ENCODE peak calls at places on chromosomes 7 and 10, in four cellular contexts. V is HCT116, P is K562, R is HepG2. Y is an unnamed sample.

GRCh38 chr10:24541239-24541753 is 182.4 kb downstream of the ARHGAP21 start:
- DNase-seq in V (no peak), P (no peak), R (peak), Y (no peak)

GRCh38 chr7:117645456-117646181 is 165.8 kb downstream of the CFTR start:
- DNase-seq in V (no peak), P (no peak), R (no peak), Y (no peak)

GRCh38 chr10:107873007-107873406 is 708.5 kb upstream of the SORCS1 start:
- DNase-seq in V (no peak), P (no peak), R (no peak), Y (no peak)

GRCh38 chr10:32103721-32104120 is 47.5 kb upstream of the KIF5B start:
- DNase-seq in V (no peak), P (no peak), R (no peak), Y (no peak)

GRCh38 chr10:11448545-11449244 is 162.8 kb downstream of the USP6NL start:
- DNase-seq in V (no peak), P (no peak), R (no peak), Y (peak)

GRCh38 chr10:119391430-119392313 is 150.8 kb downstream of the RGS10 start:
- DNase-seq in V (no peak), P (no peak), R (no peak), Y (no peak)

GRCh38 chr7:138980575-138981285 is 459 bp downstream of the KIAA1549 start:
- DNase-seq in V (no peak), P (no peak), R (no peak), Y (no peak)

GRCh38 chr10:78763651-78764395 is 304.9 kb upstream of the ZMIZ1 start:
- DNase-seq in V (no peak), P (no peak), R (no peak), Y (no peak)

GRCh38 chr10:114043532-114044250 is at the start of gene ADRB1:
- DNase-seq in V (peak), P (peak), R (peak), Y (peak)

GRCh38 chr10:75773813-75774547 is 342.6 kb downstream of the LRMDA start:
- DNase-seq in V (no peak), P (no peak), R (no peak), Y (no peak)
- TF ChIP-seq REST in V (no peak), P (no peak), R (no peak), Y (no peak)

DNA sequence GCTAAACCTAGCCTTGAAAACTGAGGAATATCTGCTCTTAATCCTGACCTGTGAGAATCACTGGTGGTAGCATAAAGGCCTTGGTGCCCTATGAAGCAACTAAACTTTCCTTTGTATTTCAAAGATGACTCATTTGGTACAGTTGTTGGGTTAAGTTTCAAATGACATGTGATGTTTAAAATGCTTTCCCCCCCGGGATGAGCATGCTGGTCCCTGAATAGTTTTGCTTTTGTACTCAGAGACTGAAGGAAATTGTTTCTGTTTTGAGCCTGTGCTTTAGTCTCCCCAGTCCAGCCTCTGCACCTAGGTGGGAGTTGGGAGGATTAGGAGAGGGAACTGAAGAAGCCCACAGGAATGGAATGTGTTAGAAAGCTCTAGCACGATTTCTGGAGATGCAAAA is 258.9 kb upstream of the NPY start:
- DNase-seq in V (no peak), P (no peak), R (no peak), Y (no peak)
- TF ChIP-seq ZNF274 in V (no peak), P (no peak), R (no peak), Y (no peak)

GRCh38 chr7:10471280-10471679 is 502.4 kb upstream of the PHF14 start:
- DNase-seq in V (no peak), P (no peak), R (no peak), Y (no peak)

GRCh38 chr7:10474048-10474447 is 499.6 kb upstream of the PHF14 start:
- DNase-seq in V (no peak), P (no peak), R (peak), Y (no peak)

GRCh38 chr7:10473569-10473968 is 500.1 kb upstream of the PHF14 start:
- DNase-seq in V (no peak), P (no peak), R (no peak), Y (no peak)

GRCh38 chr7:10469476-10469875 is 504.2 kb upstream of the PHF14 start:
- DNase-seq in V (no peak), P (no peak), R (no peak), Y (no peak)

GRCh38 chr7:10472115-10472514 is 501.6 kb upstream of the PHF14 start:
- DNase-seq in V (no peak), P (no peak), R (no peak), Y (no peak)
- TF ChIP-seq REST in V (no peak), P (no peak), R (no peak), Y (no peak)

GRCh38 chr10:84845628-84846261 is 517.4 kb downstream of the CCSER2 start:
- DNase-seq in V (peak), P (no peak), R (peak), Y (no peak)
- TF ChIP-seq ZNF274 in V (no peak), P (no peak), R (no peak), Y (no peak)

GRCh38 chr10:45673074-45673628 is 579 bp upstream of the ZFAND4 start:
- DNase-seq in V (no peak), P (no peak), R (peak), Y (no peak)
- TF ChIP-seq REST in V (no peak), P (no peak), R (no peak), Y (no peak)

DNA sequence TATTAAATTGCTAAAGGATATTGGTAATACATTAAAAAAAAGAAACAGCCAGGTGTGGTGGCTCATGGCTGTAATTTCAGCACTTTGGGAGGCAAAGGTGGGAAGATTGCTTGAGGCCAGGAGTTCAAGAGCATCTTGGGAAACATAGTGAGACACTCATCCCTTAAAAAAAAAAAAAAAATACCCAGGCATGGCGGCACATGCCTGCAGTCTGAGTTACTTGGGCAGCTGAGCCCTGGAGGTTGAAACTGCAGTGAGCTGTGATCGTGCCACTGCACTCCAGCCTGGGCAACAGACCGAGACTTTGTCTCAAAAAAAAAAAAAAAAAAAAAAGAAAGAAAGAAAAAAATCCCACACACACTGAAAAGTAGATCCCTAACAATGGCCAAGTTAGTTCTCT is 59.7 kb downstream of the MACC1 start:
- DNase-seq in V (no peak), P (no peak), R (no peak), Y (no peak)
- TF ChIP-seq ZNF274 in V (no peak), P (no peak), R (no peak), Y (no peak)

DNA sequence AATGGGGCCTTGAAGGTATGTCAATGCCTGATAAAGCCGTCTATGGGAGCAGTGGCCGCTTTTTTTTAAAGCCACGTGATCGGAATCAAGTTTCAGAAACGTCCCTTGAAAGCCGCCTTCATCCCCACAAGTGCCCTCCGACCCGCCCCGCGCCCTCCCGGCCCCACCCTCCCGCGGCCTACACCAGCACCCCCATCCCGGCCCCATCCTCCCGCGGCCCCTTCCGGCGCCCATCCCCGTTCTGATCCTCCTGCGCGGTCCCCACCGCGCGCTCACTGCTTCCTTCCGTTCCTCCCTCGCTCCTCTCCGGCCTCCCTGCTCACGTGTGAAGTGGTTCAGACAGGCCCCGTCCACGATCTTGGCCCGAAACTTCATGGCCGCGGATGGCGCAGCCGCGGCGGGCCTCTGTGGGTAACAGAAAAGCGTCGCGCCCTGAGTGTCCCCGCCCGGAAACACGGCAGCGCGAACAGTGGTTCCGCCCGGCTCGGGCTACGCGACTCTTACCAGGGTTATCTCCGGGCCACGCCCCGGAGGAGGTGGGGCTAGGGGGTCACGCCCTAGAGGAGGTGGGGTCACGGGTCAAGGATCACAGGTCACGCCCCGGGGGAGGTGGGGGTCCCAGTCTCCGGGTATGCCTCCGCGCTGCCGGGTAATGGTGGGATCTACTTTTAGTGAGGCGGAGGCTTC is at the start of gene HUS1:
- DNase-seq in V (peak), P (peak), R (peak), Y (peak)
- TF ChIP-seq REST in V (no peak), P (no peak), R (peak), Y (peak)

GRCh38 chr7:44565097-44565794 is 8.5 kb downstream of the DDX56 start:
- DNase-seq in V (no peak), P (peak), R (peak), Y (no peak)
- TF ChIP-seq ZNF274 in V (no peak), P (no peak), R (peak), Y (no peak)

GRCh38 chr10:77712207-77712606 is 74.6 kb upstream of the KCNMA1 start:
- DNase-seq in V (no peak), P (no peak), R (no peak), Y (no peak)
- TF ChIP-seq REST in V (no peak), P (no peak), R (no peak), Y (no peak)